ENCODE peak calls at places on chromosomes 13 and 19, in ten cellular contexts. E is uterus, T is H1, J is spleen, M is lower leg skin, V is adrenal gland, U is transverse colon, S is stomach, D is K562, Q is body of pancreas. B is an unnamed sample.

GRCh38 chr13:84925443-84925842 is 873.8 kb downstream of the SLITRK6 start:
- DNase-seq in J (no peak), D (no peak), M (no peak), V (no peak), E (no peak), S (no peak), T (no peak), Q (no peak), U (no peak), B (no peak)

GRCh38 chr19:10491472-10492047 is 11.6 kb downstream of the KEAP1 start:
- DNase-seq in Q (no peak), S (no peak), M (no peak), J (no peak), E (no peak), D (peak; percentile 12), V (no peak), U (no peak), T (no peak), B (no peak)

GRCh38 chr19:41025411-41025810 is 34.3 kb downstream of the CYP2B6 start:
- DNase-seq in D (no peak), T (no peak), Q (no peak), M (peak; percentile 50), S (no peak), J (no peak), U (no peak), E (no peak), V (no peak), B (no peak)

GRCh38 chr19:34180273-34180672 is 8.0 kb downstream of the LSM14A start:
- DNase-seq in D (no peak), S (no peak), Q (no peak), E (no peak), V (no peak), M (no peak), J (no peak), T (no peak), U (no peak), B (no peak)

GRCh38 chr13:22773475-22773874 is 407.3 kb upstream of the SGCG start:
- DNase-seq in M (no peak), D (no peak), S (no peak), V (no peak), U (no peak), E (no peak), Q (no peak), T (no peak), J (no peak), B (no peak)

GRCh38 chr19:40933025-40933424 is 51.0 kb upstream of the CYP2A7 start:
- DNase-seq in E (no peak), T (peak; percentile 52), U (no peak), D (no peak), V (no peak), S (no peak), M (no peak), J (no peak), Q (no peak), B (no peak)

GRCh38 chr19:31149306-31149975 is 199.8 kb downstream of the TSHZ3 start:
- DNase-seq in D (no peak), T (no peak), S (no peak), V (no peak), M (peak; percentile 63), J (no peak), U (no peak), E (no peak), Q (no peak), B (no peak)

GRCh38 chr13:76164290-76164689 is 528.2 kb downstream of the LMO7 start:
- DNase-seq in J (no peak), Q (no peak), U (no peak), D (no peak), S (no peak), M (no peak), E (no peak), T (no peak), V (no peak), B (no peak)

DNA sequence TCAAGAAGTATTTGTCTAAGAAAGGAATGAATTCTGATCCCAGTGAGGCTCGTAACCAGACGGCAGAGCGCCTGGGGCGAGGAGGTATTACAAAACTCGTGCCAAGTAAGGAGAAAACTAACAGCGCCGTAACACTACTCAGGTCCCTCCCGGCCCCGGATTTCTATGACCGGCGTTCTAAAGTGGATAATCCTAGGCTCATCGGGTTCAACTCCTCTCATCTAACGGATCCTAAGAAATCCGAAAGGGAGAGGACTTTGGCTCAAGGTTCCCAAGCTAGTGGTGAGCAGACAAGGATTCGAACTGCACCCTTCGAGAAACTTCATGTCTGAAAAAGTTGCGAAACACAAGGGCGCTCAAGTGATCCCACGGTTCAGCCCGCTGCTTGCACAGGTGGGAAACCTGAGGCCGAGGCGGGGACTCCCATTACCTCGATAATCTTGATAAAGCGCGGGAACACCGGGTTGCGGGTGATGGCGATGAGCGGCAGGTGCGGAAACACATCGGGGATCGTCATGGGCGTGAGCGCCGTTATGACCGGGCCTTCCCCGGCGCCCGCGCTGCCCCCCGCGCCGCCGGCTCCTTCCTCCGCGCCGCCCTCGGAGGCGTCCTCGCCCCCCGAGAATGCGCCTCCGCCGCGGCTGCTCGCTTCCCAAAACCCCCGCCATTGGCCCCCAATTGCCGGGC is 529 bp downstream of the LONP1 start:
- DNase-seq in M (peak; percentile 91), V (no peak), D (peak; percentile 13), E (no peak), J (no peak), Q (no peak), T (peak; percentile 49), S (no peak), U (no peak), B (no peak)
- H3K4me3 ChIP-seq in M (peak overlapping the region; percentile 99), V (peak overlapping the region; percentile 92), D (peak overlapping the region; percentile 98), E (peak overlapping the region; percentile 97), J (peak overlapping the region; percentile 87), Q (peak overlapping the region; percentile 99), T (peak overlapping the region; percentile 71), S (peak overlapping the region; percentile 99), U (peak overlapping the region; percentile 96), B (peak overlapping the region; percentile 70)

GRCh38 chr13:110474713-110475112 is 86.8 kb downstream of the RAB20 start:
- DNase-seq in J (no peak), M (no peak), Q (no peak), V (no peak), U (no peak), E (no peak), T (no peak), D (no peak), S (no peak), B (no peak)

GRCh38 chr13:110475117-110475516 is 86.4 kb downstream of the RAB20 start:
- DNase-seq in T (no peak), V (no peak), J (no peak), E (no peak), S (no peak), Q (no peak), D (no peak), M (no peak), U (no peak), B (no peak)

GRCh38 chr13:110477711-110478245 is 83.7 kb downstream of the RAB20 start:
- DNase-seq in T (no peak), U (no peak), J (no peak), V (no peak), D (no peak), E (no peak), M (no peak), S (no peak), Q (no peak), B (no peak)

GRCh38 chr13:110475550-110476219 is 85.8 kb downstream of the RAB20 start:
- DNase-seq in S (no peak), V (no peak), E (no peak), M (no peak), Q (no peak), J (no peak), D (no peak), U (no peak), T (no peak), B (no peak)

GRCh38 chr13:110476220-110476617 is 85.3 kb downstream of the RAB20 start:
- DNase-seq in Q (no peak), V (no peak), D (no peak), S (no peak), M (no peak), E (no peak), U (no peak), J (no peak), T (no peak), B (no peak)
- TF ChIP-seq POLR2A in Q (no peak), V (no peak), D (no peak), S (no peak), M (no peak), E (no peak), U (no peak), J (no peak), T (no peak), B (no peak)

GRCh38 chr19:58514564-58515020 is 2.8 kb upstream of the SLC27A5 start:
- DNase-seq in E (no peak), T (no peak), Q (no peak), D (no peak), U (no peak), V (no peak), J (no peak), S (no peak), M (no peak), B (no peak)

GRCh38 chr19:58511353-58512208 is at the start of gene SLC27A5:
- DNase-seq in D (no peak), V (no peak), T (no peak), Q (no peak), M (no peak), U (peak; percentile 56), S (no peak), E (no peak), J (no peak), B (no peak)

GRCh38 chr19:58513694-58514563 is 2.1 kb upstream of the SLC27A5 start:
- DNase-seq in T (peak; percentile 97), E (peak; percentile 69), M (peak; percentile 96), V (peak; percentile 91), U (peak; percentile 94), J (peak; percentile 97), D (peak; percentile 91), S (peak; percentile 94), Q (peak; percentile 91), B (peak; percentile 90)

GRCh38 chr19:58515259-58515658 is 3.5 kb upstream of the SLC27A5 start:
- DNase-seq in V (no peak), J (no peak), E (no peak), T (no peak), M (no peak), Q (no peak), U (no peak), S (no peak), D (no peak), B (no peak)

GRCh38 chr19:58513213-58513693 is 1.5 kb upstream of the SLC27A5 start:
- DNase-seq in T (no peak), Q (no peak), U (no peak), M (no peak), V (no peak), S (no peak), J (no peak), D (no peak), E (no peak), B (no peak)
- H3K4me3 ChIP-seq in T (no peak overlapping the region), Q (no peak overlapping the region), U (no peak overlapping the region), M (no peak overlapping the region), V (no peak overlapping the region), S (peak overlapping the region; percentile 54), J (no peak overlapping the region), D (peak overlapping the region; percentile 1), E (no peak overlapping the region), B (no peak overlapping the region)

GRCh38 chr19:13734751-13735150 is 29.6 kb upstream of the MRI1 start:
- DNase-seq in V (no peak), E (no peak), J (no peak), S (no peak), D (no peak), Q (no peak), U (no peak), T (no peak), M (no peak), B (no peak)

GRCh38 chr19:13727798-13728197 is 36.5 kb upstream of the MRI1 start:
- DNase-seq in S (no peak), M (no peak), D (no peak), E (peak; percentile 32), Q (no peak), V (no peak), U (no peak), T (no peak), J (no peak), B (no peak)

GRCh38 chr19:13729859-13730258 is 34.5 kb upstream of the MRI1 start:
- DNase-seq in T (no peak), D (peak; percentile 20), S (no peak), E (no peak), M (no peak), U (no peak), V (no peak), J (no peak), Q (no peak), B (no peak)

GRCh38 chr19:13732337-13732736 is 32.0 kb upstream of the MRI1 start:
- DNase-seq in M (no peak), E (no peak), Q (no peak), U (no peak), S (no peak), V (no peak), J (no peak), T (no peak), D (no peak), B (no peak)

GRCh38 chr19:13731147-13731964 is 33.0 kb upstream of the MRI1 start:
- DNase-seq in U (peak; percentile 98), M (peak; percentile 98), Q (peak; percentile 96), J (peak; percentile 100), V (peak; percentile 94), S (peak; percentile 96), D (peak; percentile 98), E (peak; percentile 93), T (peak; percentile 98), B (peak; percentile 95)
- TF ChIP-seq POLR2A in U (peak; percentile 59), M (no peak), Q (peak; percentile 60), J (no peak), V (peak; percentile 43), S (no peak), D (peak; percentile 89), E (peak; percentile 6), T (peak; percentile 84), B (peak; percentile 53)

B was measured in ovary.